ENCODE peak calls at places on chromosomes 1 and 21, in ten cellular contexts. P is sigmoid colon; S is Caki2; W is stromal cell of bone marrow; V is type B pancreatic cell; F is activated CD4-positive, alpha-beta T cell treated with anti-CD3 and anti-CD28 coated beads for 36 hours; K is dorsolateral prefrontal cortex; R is T-cell; H is pancreas; D is HFF-Myc. Y is an unnamed sample.

GRCh38 chr1:187622545-187622944 is 793.8 kb downstream of the PLA2G4A start:
- DNase-seq in P (no peak), S (no peak), W (no peak), V (no peak), F (no peak), K (no peak), R (no peak), H (no peak), D (no peak), Y (no peak)

GRCh38 chr21:31845151-31845550 is 27.7 kb upstream of the HUNK start:
- DNase-seq in P (no peak), S (no peak), W (no peak), V (no peak), F (no peak), K (no peak), R (no peak), H (no peak), D (no peak), Y (no peak)

GRCh38 chr1:21251773-21252471 is 38.3 kb downstream of the ECE1 start:
- DNase-seq in P (peak), S (peak), W (peak), V (no peak), F (peak), K (peak), R (no peak), H (peak), D (peak), Y (no peak)

GRCh38 chr1:53878492-53879105 is 11.0 kb downstream of the YIPF1 start:
- DNase-seq in P (no peak), S (peak), W (peak), V (no peak), F (no peak), K (no peak), R (no peak), H (no peak), D (peak), Y (no peak)

GRCh38 chr1:165890684-165891083 is 63.3 kb downstream of the UCK2 start:
- DNase-seq in P (no peak), S (no peak), W (no peak), V (no peak), F (no peak), K (no peak), R (no peak), H (no peak), D (no peak), Y (no peak)

GRCh38 chr1:218377143-218377660 is 32.1 kb downstream of the TGFB2 start:
- DNase-seq in P (no peak), S (peak), W (peak), V (no peak), F (peak), K (no peak), R (peak), H (no peak), D (peak), Y (peak)

GRCh38 chr1:113930499-113931161 is 1.5 kb downstream of the HIPK1 start:
- DNase-seq in P (no peak), S (peak), W (peak), V (no peak), F (peak), K (no peak), R (peak), H (no peak), D (no peak), Y (peak)

GRCh38 chr1:145729196-145729595 is 9.9 kb downstream of the CD160 start:
- DNase-seq in P (no peak), S (no peak), W (no peak), V (no peak), F (no peak), K (no peak), R (no peak), H (no peak), D (no peak), Y (no peak)

GRCh38 chr1:201391651-201392511 is 7.2 kb downstream of the LAD1 start:
- DNase-seq in P (no peak), S (no peak), W (no peak), V (no peak), F (no peak), K (no peak), R (no peak), H (no peak), D (no peak), Y (no peak)

GRCh38 chr1:41622402-41622801 is 137.9 kb upstream of the EDN2 start:
- DNase-seq in P (peak), S (no peak), W (no peak), V (no peak), F (no peak), K (no peak), R (no peak), H (no peak), D (no peak), Y (no peak)

GRCh38 chr1:109206324-109206723 is 7.4 kb upstream of the SARS1 start:
- DNase-seq in P (no peak), S (no peak), W (no peak), V (no peak), F (no peak), K (no peak), R (no peak), H (no peak), D (no peak), Y (no peak)

GRCh38 chr1:56409112-56409691 is 170.2 kb downstream of the PLPP3 start:
- DNase-seq in P (no peak), S (no peak), W (no peak), V (no peak), F (peak), K (no peak), R (no peak), H (peak), D (no peak), Y (no peak)

GRCh38 chr21:36027352-36027751 is 33.0 kb downstream of the SETD4 start:
- DNase-seq in P (no peak), S (no peak), W (peak), V (no peak), F (no peak), K (no peak), R (no peak), H (no peak), D (no peak), Y (no peak)

GRCh38 chr1:247390116-247390791 is 25.7 kb upstream of the NLRP3 start:
- DNase-seq in P (peak), S (peak), W (peak), V (peak), F (peak), K (peak), R (peak), H (peak), D (no peak), Y (peak)